ENCODE peak calls at places on chromosome 12, in ten cellular contexts. Q is CD8-positive, alpha-beta T cell; S is upper lobe of right lung; O is IMR-90; Z is fibroblast of lung; X is heart right ventricle; H is endothelial cell of umbilical vein; U is body of pancreas; P is psoas muscle; B is Caco-2. C is an unnamed sample.

GRCh38 chr12:32891956-32892355 is 4.6 kb downstream of the PKP2 start:
- DNase-seq in S (no peak), H (peak; percentile 7), Q (no peak), P (no peak), X (no peak), B (peak; percentile 69), U (no peak), Z (peak; percentile 59), O (no peak), C (no peak)

GRCh38 chr12:80580254-80580653 is 127.2 kb upstream of the MYF6 start:
- DNase-seq in Q (no peak), S (no peak), O (peak; percentile 97), B (no peak), U (no peak), Z (peak; percentile 97), P (no peak), X (no peak), H (no peak), C (peak; percentile 80)

GRCh38 chr12:106032141-106032925 is 106.4 kb downstream of the NUAK1 start:
- DNase-seq in U (no peak), B (peak; percentile 23), Z (peak; percentile 89), X (no peak), S (no peak), H (no peak), P (no peak), O (peak; percentile 22), Q (no peak), C (no peak)

GRCh38 chr12:13942826-13943225 is 38.6 kb downstream of the GRIN2B start:
- DNase-seq in O (no peak), U (no peak), B (peak; percentile 47), X (no peak), Z (no peak), S (no peak), H (no peak), P (no peak), Q (no peak), C (no peak)

GRCh38 chr12:81872400-81872799 is 113.2 kb upstream of the PPFIA2 start:
- DNase-seq in U (no peak), P (no peak), S (no peak), Q (no peak), B (no peak), H (no peak), X (no peak), Z (no peak), O (no peak), C (no peak)

GRCh38 chr12:125064492-125064891 is 743 bp upstream of the AACS start:
- DNase-seq in P (no peak), S (no peak), Z (no peak), O (no peak), B (peak; percentile 33), U (no peak), X (no peak), Q (no peak), H (no peak), C (no peak)

GRCh38 chr12:120874547-120875245 is 29.5 kb downstream of the SPPL3 start:
- DNase-seq in P (no peak), U (no peak), O (no peak), Q (no peak), S (no peak), H (no peak), B (no peak), Z (no peak), X (no peak), C (no peak)

GRCh38 chr12:58919271-58920101 is 818 bp downstream of the LRIG3 start:
- DNase-seq in H (peak; percentile 83), Q (no peak), U (peak; percentile 62), X (peak; percentile 26), O (peak; percentile 58), Z (peak; percentile 68), P (no peak), B (peak; percentile 15), S (peak; percentile 81), C (no peak)

GRCh38 chr12:6696690-6697583 is 3.7 kb downstream of the PIANP start:
- DNase-seq in B (no peak), Z (no peak), H (no peak), Q (no peak), S (no peak), X (no peak), P (no peak), U (no peak), O (no peak), C (no peak)

GRCh38 chr12:128190614-128191013 is 76.4 kb upstream of the TMEM132C start:
- DNase-seq in H (no peak), Q (no peak), B (no peak), X (no peak), S (no peak), Z (no peak), U (no peak), P (no peak), O (no peak), C (no peak)

GRCh38 chr12:38053113-38053512 is 263.5 kb upstream of the ALG10B start:
- DNase-seq in P (no peak), Z (no peak), X (no peak), H (no peak), Q (no peak), B (no peak), S (no peak), O (no peak), U (no peak), C (no peak)

GRCh38 chr12:38053655-38054464 is 262.7 kb upstream of the ALG10B start:
- DNase-seq in Q (no peak), B (peak; percentile 58), P (no peak), U (peak; percentile 67), O (no peak), H (no peak), S (peak; percentile 80), Z (no peak), X (no peak), C (no peak)

DNA sequence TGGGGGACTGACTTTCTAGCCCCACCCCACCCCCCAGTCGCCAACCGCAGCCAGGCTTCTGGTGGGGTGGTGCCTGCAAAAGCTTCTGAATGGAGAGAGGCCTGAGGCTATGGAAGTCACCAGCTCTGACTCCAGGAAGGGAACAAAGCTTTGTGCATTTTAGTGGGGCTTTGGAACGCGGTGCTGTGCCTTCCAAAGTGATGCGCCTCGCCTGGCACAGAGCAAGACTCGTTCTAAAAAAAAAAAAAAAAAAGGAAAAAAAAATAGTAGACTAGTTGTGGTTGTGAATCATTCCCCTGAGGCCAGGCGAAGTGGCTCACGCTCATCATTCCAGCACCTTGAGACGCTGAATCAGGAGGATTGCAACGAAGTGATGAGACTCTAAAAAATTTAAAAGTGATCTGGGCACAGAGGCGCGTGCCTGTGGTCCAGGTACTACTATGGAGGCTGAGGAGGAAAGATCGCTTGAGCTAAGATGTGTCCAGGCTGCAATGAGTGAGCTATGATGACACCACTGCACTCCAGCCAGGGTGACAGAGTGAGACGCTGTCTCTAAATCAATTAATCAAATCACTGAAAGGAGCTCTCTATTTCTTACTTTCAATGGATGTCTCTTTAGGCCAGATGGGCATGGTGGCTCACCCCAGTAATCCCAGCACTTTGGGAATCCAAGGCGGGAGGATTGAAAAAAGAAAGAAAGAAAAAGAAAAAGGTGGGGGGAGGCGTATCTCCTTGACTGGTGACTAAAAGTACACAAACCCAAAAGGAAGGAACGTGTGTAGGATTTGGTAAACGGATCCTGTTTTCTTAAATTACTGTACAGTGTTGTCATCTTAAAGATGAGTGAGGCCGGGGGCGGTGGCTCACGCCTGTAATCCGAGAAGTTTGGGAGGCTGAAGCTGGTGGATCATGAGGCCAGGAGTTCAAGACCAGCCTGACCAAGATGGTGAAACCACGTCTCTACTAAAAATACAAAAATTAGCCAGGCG is 259.6 kb upstream of the ALG10B start:
- DNase-seq in O (no peak), U (no peak), B (no peak), H (no peak), P (no peak), S (no peak), X (no peak), Q (no peak), Z (no peak), C (no peak)
- H3K9me3 ChIP-seq in O (peaks cover 37% of the 10 kb centered on the region), U (no peaks in the 10 kb centered on the region), B (peaks cover 3% of the 10 kb centered on the region), H (peaks cover 2% of the 10 kb centered on the region), P (no peaks in the 10 kb centered on the region), S (peaks cover 4% of the 10 kb centered on the region), X (peaks cover 8% of the 10 kb centered on the region), Q (no peaks in the 10 kb centered on the region), Z (no peaks in the 10 kb centered on the region), C (peaks cover 55% of the 10 kb centered on the region)

GRCh38 chr12:23949212-23950010 is at the start of gene SOX5:
- DNase-seq in P (peak; percentile 53), Z (peak; percentile 81), O (peak; percentile 68), H (peak; percentile 49), U (peak; percentile 27), Q (no peak), B (peak; percentile 61), X (peak; percentile 34), S (peak; percentile 67), C (peak; percentile 33)
- TF ChIP-seq CTCF in P (no peak), Z (no peak), O (no peak), H (no peak), U (no peak), Q (no peak), B (no peak), X (no peak), S (no peak), C (no peak)

GRCh38 chr12:123816896-123817537 is 54.9 kb downstream of the DNAH10 start:
- DNase-seq in Q (no peak), U (no peak), O (no peak), H (no peak), P (no peak), Z (no peak), X (no peak), B (no peak), S (no peak), C (no peak)
- H3K4me3 ChIP-seq in Q (no peak overlapping the region), U (no peak overlapping the region), O (no peak overlapping the region), H (no peak overlapping the region), P (no peak overlapping the region), Z (no peak overlapping the region), X (no peak overlapping the region), B (no peak overlapping the region), S (no peak overlapping the region), C (no peak overlapping the region)

GRCh38 chr12:34377243-34378035 is 355.1 kb downstream of the ALG10 start:
- DNase-seq in O (no peak), H (no peak), Z (no peak), Q (no peak), X (no peak), S (no peak), B (no peak), U (no peak), P (no peak), C (no peak)

GRCh38 chr12:34384693-34385092 is 362.4 kb downstream of the ALG10 start:
- DNase-seq in O (no peak), X (no peak), S (no peak), U (no peak), Q (no peak), H (no peak), B (no peak), P (no peak), Z (no peak), C (no peak)

GRCh38 chr12:34373926-34374325 is 351.6 kb downstream of the ALG10 start:
- DNase-seq in X (no peak), U (no peak), Z (no peak), O (no peak), S (no peak), P (no peak), B (no peak), H (no peak), Q (no peak), C (no peak)

GRCh38 chr12:34376133-34376799 is 354.0 kb downstream of the ALG10 start:
- DNase-seq in Q (no peak), P (no peak), Z (no peak), X (no peak), U (no peak), H (no peak), B (no peak), S (no peak), O (no peak), C (no peak)

DNA sequence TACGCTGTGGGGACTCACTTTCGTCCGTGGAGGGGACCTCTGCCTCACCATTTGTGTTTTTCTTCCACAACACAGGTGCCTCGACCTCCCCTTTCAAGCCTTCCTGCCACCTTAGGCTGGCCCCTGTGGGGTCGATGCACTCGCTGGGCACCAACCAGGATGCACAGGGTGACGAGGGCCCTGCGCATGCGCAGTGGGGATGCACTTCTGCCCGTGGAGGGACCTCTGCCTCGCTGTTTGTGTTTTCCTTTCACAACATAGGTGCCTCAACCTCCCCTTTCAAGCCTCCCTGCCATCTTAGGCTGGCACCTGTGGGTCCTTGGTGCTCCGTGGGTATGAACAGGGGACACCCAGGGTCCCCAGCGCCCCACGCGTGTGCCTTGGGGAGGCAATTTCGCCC is 356.8 kb downstream of the ALG10 start:
- DNase-seq in Q (no peak), O (no peak), P (no peak), U (no peak), H (no peak), Z (no peak), S (no peak), B (no peak), X (no peak), C (no peak)
- H3K9me3 ChIP-seq in Q (no peaks in the 10 kb centered on the region), O (peaks cover 38% of the 10 kb centered on the region), P (no peaks in the 10 kb centered on the region), U (no peaks in the 10 kb centered on the region), H (peaks cover 1% of the 10 kb centered on the region), Z (no peaks in the 10 kb centered on the region), S (peaks cover 4% of the 10 kb centered on the region), B (peaks cover 10% of the 10 kb centered on the region), X (peaks cover 4% of the 10 kb centered on the region), C (peaks cover 100% of the 10 kb centered on the region)